ENCODE peak calls at places on chromosomes 13 and 19, in seven cellular contexts. V is stimulated activated naive CD4-positive, alpha-beta T cell treated with Interleukin-2 at 50 U/mL for 16 hours; U is GF-D8; G is H54; X is effector memory CD4-positive, alpha-beta T cell; Q is memory B cell; I is Peyer's patch. M is an unnamed sample.

GRCh38 chr19:45879971-45880370 is 6.0 kb downstream of the IRF2BP1 start:
- DNase-seq in V (no peak), U (no peak), G (no peak), X (no peak), Q (no peak), I (no peak), M (no peak)

GRCh38 chr19:27765397-27765796 is 1447.6 kb downstream of the UQCRFS1 start:
- DNase-seq in V (no peak), U (no peak), G (no peak), X (no peak), Q (no peak), I (no peak), M (no peak)

GRCh38 chr19:58476498-58477015 is 405 bp downstream of the ZNF446 start:
- DNase-seq in V (no peak), U (no peak), G (no peak), X (no peak), Q (no peak), I (no peak), M (peak; percentile 55)

GRCh38 chr13:110371550-110372465 is 64.7 kb downstream of the COL4A2 start:
- DNase-seq in V (no peak), U (no peak), G (no peak), X (no peak), Q (no peak), I (no peak), M (no peak)

GRCh38 chr13:44159633-44160279 is 213.9 kb upstream of the SERP2 start:
- DNase-seq in V (no peak), U (no peak), G (peak; percentile 30), X (no peak), Q (no peak), I (no peak), M (no peak)

GRCh38 chr13:114004416-114005205 is 30.7 kb upstream of the C13orf46 start:
- DNase-seq in V (no peak), U (no peak), G (no peak), X (no peak), Q (no peak), I (no peak), M (no peak)

GRCh38 chr19:42426643-42427042 is 545 bp downstream of the LIPE start:
- DNase-seq in V (no peak), U (no peak), G (no peak), X (no peak), Q (no peak), I (no peak), M (no peak)

GRCh38 chr13:26220575-26220974 is 1.5 kb downstream of the RNF6 start:
- DNase-seq in V (no peak), U (no peak), G (no peak), X (no peak), Q (no peak), I (no peak), M (no peak)

GRCh38 chr19:10404888-10405808 is 1.8 kb upstream of the CDC37 start:
- DNase-seq in V (peak; percentile 61), U (no peak), G (no peak), X (no peak), Q (no peak), I (no peak), M (no peak)

GRCh38 chr13:113635709-113636108 is 22.3 kb downstream of the ATP4B start:
- DNase-seq in V (no peak), U (no peak), G (no peak), X (no peak), Q (no peak), I (no peak), M (no peak)

GRCh38 chr19:34288381-34288780 is 34.0 kb downstream of the GARRE1 start:
- DNase-seq in V (no peak), U (no peak), G (no peak), X (no peak), Q (no peak), I (no peak), M (no peak)

GRCh38 chr19:11697284-11697855 is 41.4 kb downstream of the ZNF823 start:
- DNase-seq in V (no peak), U (no peak), G (no peak), X (no peak), Q (no peak), I (no peak), M (no peak)

GRCh38 chr19:46913852-46914430 is 53.1 kb downstream of the ARHGAP35 start:
- DNase-seq in V (no peak), U (peak; percentile 43), G (no peak), X (no peak), Q (no peak), I (no peak), M (peak; percentile 45)

GRCh38 chr13:96816261-96816660 is 178.0 kb downstream of the OXGR1 start:
- DNase-seq in V (no peak), U (no peak), G (no peak), X (no peak), Q (no peak), I (no peak), M (no peak)

GRCh38 chr13:40790232-40790631 is 821 bp downstream of the SLC25A15 start:
- DNase-seq in V (no peak), U (no peak), G (no peak), X (no peak), Q (no peak), I (no peak), M (no peak)

GRCh38 chr19:10503002-10503789 is at the start of gene KEAP1:
- DNase-seq in V (peak; percentile 37), U (no peak), G (no peak), X (no peak), Q (peak; percentile 52), I (peak; percentile 36), M (peak; percentile 46)

GRCh38 chr13:34155931-34156607 is 338.1 kb downstream of the RFC3 start:
- DNase-seq in V (no peak), U (no peak), G (no peak), X (no peak), Q (no peak), I (no peak), M (no peak)

GRCh38 chr13:74987124-74987690 is 494.8 kb downstream of the TBC1D4 start:
- DNase-seq in V (no peak), U (no peak), G (no peak), X (no peak), Q (no peak), I (no peak), M (no peak)